ENCODE peak calls at places on chromosomes 16 and 17, in seven cellular contexts. K is hepatocyte, A is omental fat pad, C is pancreas, H is RWPE1, S is lower leg skin, E is Peyer's patch. T is an unnamed sample.

GRCh38 chr17:37305406-37305905 is 70.3 kb upstream of the C17orf78 start:
- DNase-seq in K (no peak), A (no peak), C (no peak), H (no peak), S (no peak), E (no peak), T (no peak)

GRCh38 chr17:6456914-6457687 is 12.8 kb downstream of the PIMREG start:
- DNase-seq in K (peak; percentile 57), A (no peak), C (no peak), H (peak; percentile 53), S (no peak), E (peak; percentile 51), T (no peak)

GRCh38 chr16:61233718-61234117 is 802.5 kb downstream of the CDH8 start:
- DNase-seq in K (no peak), A (no peak), C (no peak), H (no peak), S (no peak), E (no peak), T (no peak)

GRCh38 chr17:68290268-68290954 is 516 bp downstream of the SLC16A6 start:
- DNase-seq in K (peak; percentile 15), A (no peak), C (no peak), H (no peak), S (peak; percentile 87), E (peak; percentile 52), T (peak; percentile 42)

GRCh38 chr16:2090819-2091721 is 43.3 kb downstream of the TSC2 start:
- DNase-seq in K (peak; percentile 95), A (no peak), C (peak; percentile 88), H (peak; percentile 60), S (no peak), E (peak; percentile 96), T (peak; percentile 96)

GRCh38 chr17:71260366-71260765 is 860.5 kb upstream of the SOX9 start:
- DNase-seq in K (no peak), A (no peak), C (no peak), H (no peak), S (no peak), E (no peak), T (no peak)

GRCh38 chr17:73534575-73534940 is 109.7 kb downstream of the SDK2 start:
- DNase-seq in K (no peak), A (no peak), C (no peak), H (no peak), S (no peak), E (no peak), T (peak; percentile 53)

GRCh38 chr17:28247671-28248556 is 71.1 kb upstream of the TMEM97 start:
- DNase-seq in K (no peak), A (no peak), C (no peak), H (no peak), S (peak; percentile 82), E (no peak), T (peak; percentile 43)

GRCh38 chr17:38747385-38748328 is 479 bp downstream of the PCGF2 start:
- DNase-seq in K (peak; percentile 71), A (no peak), C (peak; percentile 68), H (no peak), S (peak; percentile 89), E (peak; percentile 72), T (peak; percentile 78)
- TF ChIP-seq CTCF in K (peak; percentile 11), A (no peak), C (no peak), H (peak; percentile 16), S (no peak), E (no peak), T (no peak)

DNA sequence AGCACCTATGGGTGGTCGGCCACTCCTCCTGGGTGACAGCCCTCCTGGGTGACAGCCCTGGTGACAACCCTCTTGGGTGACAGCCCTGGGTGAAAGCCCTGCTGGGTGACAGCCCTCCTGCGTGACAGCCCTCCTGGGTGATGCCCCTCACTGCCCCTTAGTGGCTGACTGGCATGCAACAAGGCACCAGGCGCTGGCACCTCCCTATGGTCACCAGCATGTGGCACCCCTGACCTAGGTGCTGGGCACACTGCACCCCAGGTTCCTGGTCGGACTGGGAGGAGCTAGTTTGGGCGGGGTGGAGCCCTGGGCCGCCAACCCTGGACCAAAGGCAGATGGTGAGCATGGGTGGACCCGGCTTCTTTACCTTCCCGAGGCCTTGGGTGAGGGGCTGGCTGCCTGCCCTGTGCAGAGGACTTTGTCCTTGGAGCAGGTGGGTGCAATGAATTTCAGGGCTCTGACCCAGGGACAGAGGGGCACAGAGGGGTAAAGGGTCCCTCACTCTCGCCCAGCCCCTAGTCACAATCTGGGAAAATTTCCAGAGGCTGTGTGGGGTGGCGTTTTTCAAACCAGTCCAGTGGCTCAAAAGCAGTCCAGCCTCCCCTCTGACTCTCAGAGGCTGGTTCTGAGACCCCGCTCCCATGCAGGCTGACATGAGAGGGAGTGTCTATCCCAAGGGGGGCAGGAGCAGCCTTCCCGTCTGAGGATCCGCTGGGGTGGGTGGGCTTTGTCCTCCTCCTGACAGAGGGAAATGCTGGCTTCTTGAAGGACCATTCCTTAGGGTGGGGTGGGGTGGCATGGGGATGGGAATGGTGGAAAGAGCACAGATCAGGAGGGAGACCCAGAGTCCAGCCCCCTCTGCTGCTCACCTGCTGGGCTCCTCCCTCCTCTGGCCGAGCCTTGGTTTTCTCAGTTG is 25.9 kb upstream of the TNFRSF13B start:
- DNase-seq in K (no peak), A (no peak), C (no peak), H (no peak), S (no peak), E (no peak), T (no peak)
- TF ChIP-seq CTCF in K (no peak), A (no peak), C (no peak), H (no peak), S (no peak), E (no peak), T (no peak)

GRCh38 chr17:80991645-80992076 is at the start of gene CHMP6:
- DNase-seq in K (peak; percentile 89), A (peak; percentile 39), C (peak; percentile 67), H (peak; percentile 59), S (peak; percentile 93), E (peak; percentile 82), T (peak; percentile 73)
- TF ChIP-seq CTCF in K (no peak), A (no peak), C (no peak), H (peak; percentile 26), S (no peak), E (no peak), T (no peak)

GRCh38 chr16:70418993-70419318 is 19.9 kb downstream of the ST3GAL2 start:
- DNase-seq in K (no peak), A (no peak), C (no peak), H (no peak), S (no peak), E (no peak), T (no peak)

GRCh38 chr16:70418274-70418992 is 20.5 kb downstream of the ST3GAL2 start:
- DNase-seq in K (no peak), A (no peak), C (no peak), H (no peak), S (no peak), E (no peak), T (no peak)

GRCh38 chr16:70419384-70420327 is 19.2 kb downstream of the ST3GAL2 start:
- DNase-seq in K (no peak), A (no peak), C (no peak), H (no peak), S (no peak), E (no peak), T (no peak)

GRCh38 chr16:70421473-70422311 is 17.2 kb downstream of the ST3GAL2 start:
- DNase-seq in K (no peak), A (no peak), C (no peak), H (no peak), S (no peak), E (no peak), T (no peak)

DNA sequence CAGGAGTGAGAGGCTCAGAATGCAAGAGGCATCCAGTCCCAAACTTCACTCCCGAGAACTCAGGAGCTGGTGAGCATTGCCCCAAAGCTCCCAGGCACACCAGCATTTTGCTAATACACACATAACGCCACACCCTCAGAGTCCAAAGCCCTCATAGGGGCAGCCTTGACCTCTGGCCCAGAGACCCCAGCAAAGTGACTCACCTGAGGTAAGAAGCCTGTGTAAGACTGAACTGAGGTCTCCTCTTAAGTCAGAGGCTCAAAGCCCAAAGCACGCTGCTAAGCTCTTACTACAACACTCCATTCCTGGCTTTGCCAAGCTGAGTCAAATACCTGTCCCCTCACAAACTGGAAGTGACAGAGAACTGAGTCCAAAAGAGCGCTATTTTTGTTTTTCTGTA is 16.4 kb downstream of the ST3GAL2 start:
- DNase-seq in K (no peak), A (no peak), C (no peak), H (no peak), S (no peak), E (no peak), T (no peak)
- TF ChIP-seq CTCF in K (no peak), A (no peak), C (no peak), H (no peak), S (no peak), E (no peak), T (no peak)

GRCh38 chr16:83532634-83533033 is 275.1 kb upstream of the HSBP1 start:
- DNase-seq in K (no peak), A (no peak), C (no peak), H (no peak), S (no peak), E (no peak), T (no peak)
- TF ChIP-seq CTCF in K (no peak), A (no peak), C (no peak), H (no peak), S (no peak), E (no peak), T (no peak)

GRCh38 chr16:67445913-67446907 is 15.3 kb downstream of the HSD11B2 start:
- DNase-seq in K (peak; percentile 47), A (no peak), C (peak; percentile 64), H (no peak), S (no peak), E (peak; percentile 81), T (no peak)
- TF ChIP-seq CTCF in K (no peak), A (no peak), C (no peak), H (no peak), S (no peak), E (no peak), T (no peak)

GRCh38 chr16:11099672-11100195 is 155.4 kb downstream of the CLEC16A start:
- DNase-seq in K (no peak), A (no peak), C (no peak), H (no peak), S (no peak), E (peak; percentile 34), T (no peak)

GRCh38 chr16:11101695-11102522 is 154.1 kb downstream of the SOCS1 start:
- DNase-seq in K (peak; percentile 52), A (no peak), C (no peak), H (no peak), S (no peak), E (peak; percentile 10), T (no peak)

GRCh38 chr16:11098601-11099377 is 154.4 kb downstream of the CLEC16A start:
- DNase-seq in K (no peak), A (no peak), C (no peak), H (no peak), S (no peak), E (peak; percentile 39), T (no peak)

GRCh38 chr16:11101283-11101682 is 154.7 kb downstream of the SOCS1 start:
- DNase-seq in K (no peak), A (no peak), C (no peak), H (no peak), S (no peak), E (peak; percentile 55), T (no peak)

DNA sequence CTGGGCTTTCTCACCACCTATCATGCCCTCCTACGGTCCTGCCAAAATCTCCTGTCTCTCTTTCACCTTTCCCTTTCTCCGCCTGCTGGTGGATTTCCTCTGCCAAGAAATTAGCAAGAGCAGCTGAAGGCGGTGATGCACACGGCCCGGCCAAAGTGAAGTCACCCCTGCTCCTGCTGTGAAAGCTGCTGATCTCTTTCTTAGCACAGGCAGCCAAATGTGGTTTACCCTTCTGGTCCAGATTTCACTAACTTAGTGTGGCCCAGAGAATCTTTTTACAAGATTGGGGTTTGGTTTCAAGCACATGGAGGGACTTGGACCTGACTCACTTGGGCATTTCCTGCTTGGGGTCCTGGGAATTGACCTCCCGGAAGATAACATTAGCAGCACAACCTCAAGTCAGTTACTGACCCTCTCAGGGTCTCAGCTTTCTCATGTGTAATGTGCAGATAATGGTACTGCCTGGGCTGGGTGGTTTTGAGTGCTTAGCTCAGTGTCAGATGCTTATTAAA is 155.7 kb downstream of the SOCS1 start:
- DNase-seq in K (peak; percentile 55), A (no peak), C (no peak), H (no peak), S (no peak), E (peak; percentile 49), T (peak; percentile 30)
- TF ChIP-seq CTCF in K (no peak), A (no peak), C (no peak), H (no peak), S (no peak), E (no peak), T (no peak)

T was measured in nephron progenitor cell.